ENCODE peak calls at places on chromosomes 5 and 9, in four cellular contexts. N is AG10803, J is foreskin keratinocyte, P is AG04450. Q is an unnamed sample.

GRCh38 chr5:135376961-135377621 is 21.9 kb downstream of the MACROH2A1 start:
- DNase-seq in N (peak; percentile 29), J (no peak), P (no peak), Q (peak; percentile 50)

GRCh38 chr5:132205385-132206125 is 22.1 kb downstream of the P4HA2 start:
- DNase-seq in N (peak; percentile 41), J (no peak), P (no peak), Q (peak; percentile 52)

GRCh38 chr9:34139477-34140146 is 13.1 kb upstream of the DCAF12 start:
- DNase-seq in N (peak; percentile 89), J (no peak), P (peak; percentile 60), Q (no peak)

GRCh38 chr5:180126716-180127681 is 55.4 kb upstream of the RNF130 start:
- DNase-seq in N (no peak), J (no peak), P (no peak), Q (peak; percentile 81)

GRCh38 chr5:111555760-111556159 is 43.4 kb upstream of the STARD4 start:
- DNase-seq in N (no peak), J (no peak), P (no peak), Q (no peak)

GRCh38 chr5:73973135-73973534 is 347.1 kb downstream of the ARHGEF28 start:
- DNase-seq in N (no peak), J (no peak), P (no peak), Q (no peak)

GRCh38 chr5:121967187-121967586 is 5.4 kb downstream of the SRFBP1 start:
- DNase-seq in N (peak; percentile 55), J (no peak), P (no peak), Q (no peak)

GRCh38 chr9:83133316-83133715 is 70.4 kb upstream of the RASEF start:
- DNase-seq in N (no peak), J (no peak), P (no peak), Q (no peak)

GRCh38 chr9:133238851-133239532 is 29.9 kb upstream of the OBP2B start:
- DNase-seq in N (peak; percentile 51), J (peak; percentile 27), P (no peak), Q (peak; percentile 87)
- TF ChIP-seq CTCF in N (peak; percentile 56), J (peak; percentile 90), P (peak; percentile 42), Q (peak; percentile 73)

GRCh38 chr9:134983094-134983493 is 65.4 kb upstream of the FCN1 start:
- DNase-seq in N (no peak), J (no peak), P (no peak), Q (peak; percentile 67)
- TF ChIP-seq CTCF in N (no peak), J (no peak), P (peak; percentile 18), Q (peak; percentile 62)

GRCh38 chr9:101668466-101668865 is 70.0 kb downstream of the GRIN3A start:
- DNase-seq in N (no peak), J (no peak), P (no peak), Q (no peak)
- TF ChIP-seq CTCF in N (no peak), J (no peak), P (no peak), Q (no peak)

DNA sequence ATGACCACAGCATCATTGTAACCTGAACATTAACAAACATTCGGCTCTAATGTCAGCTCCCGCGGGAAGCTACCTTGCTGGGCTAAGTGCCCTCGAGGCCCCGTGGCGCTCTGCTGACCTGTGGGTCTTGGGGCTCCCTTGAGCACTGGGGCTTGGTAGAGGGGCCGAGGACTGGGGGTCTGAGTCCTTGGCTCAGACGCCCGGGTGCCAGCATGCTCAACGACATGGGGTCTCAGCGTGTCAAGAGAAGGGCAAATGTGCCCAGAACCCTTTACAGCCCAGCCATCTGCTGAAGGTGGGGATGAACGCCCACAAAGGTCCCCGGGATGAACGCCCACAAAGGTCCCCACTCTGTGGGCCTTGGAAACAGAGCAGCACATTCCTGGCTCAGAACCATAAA is 39.7 kb upstream of the SARDH start:
- DNase-seq in N (no peak), J (no peak), P (no peak), Q (no peak)
- TF ChIP-seq CTCF in N (no peak), J (no peak), P (no peak), Q (no peak)

DNA sequence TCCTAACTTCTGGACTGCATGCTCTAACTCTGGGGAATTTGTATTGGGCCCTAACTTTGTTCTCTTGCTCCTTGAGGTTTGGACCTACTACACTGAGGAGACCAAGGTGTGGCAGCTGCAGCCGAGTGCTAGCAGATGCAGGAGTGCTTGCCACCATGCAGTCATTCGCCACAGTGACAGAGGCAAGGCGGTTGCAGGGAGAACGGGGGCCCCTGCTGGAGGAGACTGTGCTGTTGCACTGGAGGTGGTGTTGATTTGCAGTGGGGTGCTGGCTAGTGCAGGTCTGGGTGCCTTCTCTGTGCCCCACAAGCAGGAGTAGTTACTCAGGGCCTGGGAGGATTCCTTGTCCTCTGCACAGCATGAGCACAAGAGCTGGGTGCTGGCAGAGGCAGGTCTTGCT is 22.4 kb upstream of the DIRAS2 start:
- DNase-seq in N (no peak), J (no peak), P (no peak), Q (no peak)
- TF ChIP-seq CTCF in N (no peak), J (no peak), P (no peak), Q (no peak)

GRCh38 chr5:68886814-68887213 is 207.0 kb upstream of the SLC30A5 start:
- DNase-seq in N (no peak), J (no peak), P (no peak), Q (no peak)

GRCh38 chr5:68894673-68895072 is 199.1 kb upstream of the SLC30A5 start:
- DNase-seq in N (peak; percentile 4), J (no peak), P (no peak), Q (no peak)

DNA sequence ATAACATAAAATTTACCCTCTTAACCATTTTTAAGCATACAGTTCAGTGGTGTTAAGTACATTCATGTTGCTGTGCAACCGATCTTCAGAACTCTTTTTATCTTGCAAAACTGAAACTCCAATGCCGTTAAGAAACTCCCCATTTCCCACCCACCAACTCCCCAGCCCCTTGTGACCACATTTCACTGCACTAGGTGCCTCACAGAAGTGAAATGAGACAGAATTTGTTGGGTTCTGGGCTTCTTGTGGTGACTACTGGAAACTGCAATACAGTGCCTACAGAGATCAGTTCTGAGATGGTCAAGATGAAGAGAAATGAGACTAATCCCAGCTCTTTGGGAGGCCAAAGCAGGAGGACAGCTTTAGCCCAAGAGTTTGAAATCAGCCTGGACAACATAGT is 202.1 kb upstream of the SLC30A5 start:
- DNase-seq in N (no peak), J (no peak), P (no peak), Q (peak; percentile 57)
- TF ChIP-seq CTCF in N (no peak), J (no peak), P (no peak), Q (peak; percentile 15)

GRCh38 chr9:105539452-105539851 is 18.5 kb upstream of the FKTN start:
- DNase-seq in N (no peak), J (no peak), P (no peak), Q (no peak)
- TF ChIP-seq CTCF in N (no peak), J (peak; percentile 37), P (peak; percentile 12), Q (no peak)

GRCh38 chr5:100560860-100561259 is 25.7 kb downstream of the FAM174A start:
- DNase-seq in N (no peak), J (no peak), P (no peak), Q (no peak)
- TF ChIP-seq CTCF in N (no peak), J (no peak), P (no peak), Q (no peak)